ENCODE peak calls at places on chromosomes 6 and 20, in four cellular contexts. F is RPMI7951, W is NCI-H460, Y is thoracic aorta. P is an unnamed sample.

GRCh38 chr6:25882066-25882496 is 8.0 kb upstream of the SLC17A3 start:
- DNase-seq in F (no peak), W (no peak), Y (no peak), P (no peak)

GRCh38 chr6:37036146-37036545 is 30.7 kb downstream of the FGD2 start:
- DNase-seq in F (no peak), W (no peak), Y (no peak), P (no peak)

GRCh38 chr20:45322952-45323383 is 14.9 kb upstream of the MATN4 start:
- DNase-seq in F (peak; percentile 80), W (peak; percentile 53), Y (no peak), P (peak; percentile 76)

GRCh38 chr6:151716446-151717047 is 90.9 kb upstream of the ESR1 start:
- DNase-seq in F (no peak), W (no peak), Y (no peak), P (no peak)

GRCh38 chr20:59307270-59307669 is 6.9 kb downstream of the EDN3 start:
- DNase-seq in F (no peak), W (no peak), Y (no peak), P (no peak)

GRCh38 chr20:64143018-64143801 is 21.0 kb upstream of the MYT1 start:
- DNase-seq in F (no peak), W (no peak), Y (no peak), P (no peak)

GRCh38 chr20:36856691-36857635 is 19.0 kb upstream of the TLDC2 start:
- DNase-seq in F (peak; percentile 87), W (no peak), Y (no peak), P (no peak)

GRCh38 chr20:63314015-63314471 is 21.1 kb downstream of the COL20A1 start:
- DNase-seq in F (no peak), W (no peak), Y (no peak), P (no peak)

GRCh38 chr6:52491203-52492069 is 71.3 kb downstream of the EFHC1 start:
- DNase-seq in F (peak; percentile 44), W (no peak), Y (no peak), P (no peak)

GRCh38 chr6:3222506-3223038 is 4.9 kb downstream of the TUBB2B start:
- DNase-seq in F (no peak), W (no peak), Y (no peak), P (no peak)

GRCh38 chr20:22744341-22745193 is 160.2 kb upstream of the FOXA2 start:
- DNase-seq in F (no peak), W (no peak), Y (no peak), P (no peak)

GRCh38 chr20:57258055-57258454 is 8.4 kb downstream of the BMP7 start:
- DNase-seq in F (no peak), W (no peak), Y (no peak), P (no peak)

GRCh38 chr20:7989379-7989778 is 30.2 kb downstream of the TMX4 start:
- DNase-seq in F (no peak), W (no peak), Y (no peak), P (no peak)

GRCh38 chr20:63698739-63699465 is 2.5 kb downstream of the TNFRSF6B start:
- DNase-seq in F (peak; percentile 95), W (no peak), Y (no peak), P (peak; percentile 38)

GRCh38 chr6:22413681-22414305 is 117.0 kb upstream of the PRL start:
- DNase-seq in F (peak; percentile 27), W (no peak), Y (no peak), P (no peak)

GRCh38 chr6:156427345-156427744 is 349.8 kb upstream of the ARID1B start:
- DNase-seq in F (peak; percentile 99), W (no peak), Y (peak; percentile 38), P (no peak)

GRCh38 chr6:159806021-159806458 is 6.0 kb downstream of the PNLDC1 start:
- DNase-seq in F (no peak), W (no peak), Y (no peak), P (no peak)

GRCh38 chr6:14549319-14549770 is 431.8 kb downstream of the CD83 start:
- DNase-seq in F (no peak), W (no peak), Y (no peak), P (no peak)

GRCh38 chr20:46108435-46108841 is 9.7 kb upstream of the CD40 start:
- DNase-seq in F (no peak), W (no peak), Y (no peak), P (no peak)

GRCh38 chr6:131949909-131950766 is 1.0 kb downstream of the CCN2 start:
- DNase-seq in F (peak; percentile 96), W (peak; percentile 60), Y (peak; percentile 27), P (no peak)

GRCh38 chr6:56595490-56596122 is 47.1 kb downstream of the DST start:
- DNase-seq in F (peak; percentile 43), W (no peak), Y (no peak), P (peak; percentile 59)

GRCh38 chr20:5268449-5268848 is 48.3 kb downstream of the PROKR2 start:
- DNase-seq in F (no peak), W (no peak), Y (no peak), P (no peak)

GRCh38 chr20:57317316-57317788 is 12.3 kb upstream of the SPO11 start:
- DNase-seq in F (no peak), W (no peak), Y (no peak), P (no peak)

GRCh38 chr6:13733178-13733851 is 21.7 kb upstream of the RANBP9 start:
- DNase-seq in F (peak; percentile 81), W (peak; percentile 9), Y (no peak), P (no peak)

GRCh38 chr20:33130553-33130952 is 37.4 kb upstream of the BPIFA2 start:
- DNase-seq in F (peak; percentile 76), W (no peak), Y (no peak), P (no peak)

GRCh38 chr6:111943723-111944122 is 70.5 kb upstream of the FYN start:
- DNase-seq in F (no peak), W (no peak), Y (no peak), P (no peak)

GRCh38 chr20:63547484-63548480 is at the start of gene SRMS:
- DNase-seq in F (no peak), W (no peak), Y (no peak), P (no peak)

GRCh38 chr20:6887966-6888365 is 120.5 kb downstream of the BMP2 start:
- DNase-seq in F (no peak), W (no peak), Y (no peak), P (no peak)

GRCh38 chr6:56891754-56892153 is 63.2 kb upstream of the BEND6 start:
- DNase-seq in F (peak; percentile 53), W (no peak), Y (no peak), P (no peak)

GRCh38 chr6:30747300-30747687 is 2.9 kb upstream of the IER3 start:
- DNase-seq in F (peak; percentile 54), W (no peak), Y (no peak), P (no peak)

GRCh38 chr6:116387374-116387773 is 16.6 kb downstream of the DSE start:
- DNase-seq in F (peak; percentile 75), W (no peak), Y (no peak), P (peak; percentile 93)

GRCh38 chr6:13724174-13724573 is 12.5 kb upstream of the RANBP9 start:
- DNase-seq in F (peak; percentile 81), W (no peak), Y (no peak), P (no peak)

GRCh38 chr6:44539701-44540100 is 152.2 kb downstream of the CDC5L start:
- DNase-seq in F (no peak), W (no peak), Y (no peak), P (no peak)